ENCODE peak calls at places on chromosomes 16 and 17, in nine cellular contexts. D is IMR-90; E is tibial nerve; B is fibroblast of lung; Y is HCT116; C is colonic mucosa; Q is prostate gland; O is effector memory CD4-positive, alpha-beta T cell; K is cardiac muscle cell. U is an unnamed sample. For H3K36me3, the result is how much of the 10 kb centered on the place peaks cover.

GRCh38 chr17:2796164-2797140 is at the start of gene RAP1GAP2:
- DNase-seq in D (no peak), Y (no peak), Q (no peak), B (no peak), O (peak), K (no peak), C (peak), E (peak), U (peak)

GRCh38 chr17:43540821-43541674 is 5.1 kb downstream of the ETV4 start:
- DNase-seq in K (peak), E (no peak), Q (no peak), O (no peak), D (no peak), C (no peak), B (peak), Y (no peak), U (no peak)

GRCh38 chr17:11485336-11485735 is 112.9 kb upstream of the DNAH9 start:
- DNase-seq in D (no peak), Q (no peak), K (no peak), O (no peak), B (no peak), Y (no peak), E (no peak), C (no peak), U (no peak)

GRCh38 chr17:3913531-3914318 is 2.5 kb downstream of the P2RX1 start:
- DNase-seq in D (peak), Q (peak), O (peak), E (peak), C (peak), B (peak), K (peak), Y (peak), U (peak)

GRCh38 chr17:16322636-16323035 is 30.6 kb downstream of the CENPV start:
- DNase-seq in E (no peak), C (no peak), O (no peak), K (peak), Q (no peak), B (peak), Y (no peak), D (peak), U (no peak)

GRCh38 chr16:31134625-31135534 is 647 bp downstream of the PRSS8 start:
- DNase-seq in E (no peak), Q (peak), K (peak), O (no peak), Y (no peak), B (peak), C (peak), D (no peak), U (no peak)

GRCh38 chr17:55527520-55528118 is 16.4 kb upstream of the SMIM36 start:
- DNase-seq in K (peak), B (peak), C (no peak), Y (peak), O (no peak), Q (peak), D (peak), E (no peak), U (no peak)

GRCh38 chr17:45692661-45693060 is 91.5 kb upstream of the CRHR1 start:
- DNase-seq in E (no peak), K (no peak), C (no peak), D (no peak), O (no peak), Q (no peak), Y (no peak), B (no peak), U (no peak)

GRCh38 chr17:16934836-16935235 is 37.1 kb downstream of the TNFRSF13B start:
- DNase-seq in B (no peak), E (no peak), Y (no peak), D (no peak), Q (no peak), O (no peak), K (no peak), C (no peak), U (no peak)

GRCh38 chr16:50763211-50763610 is 21.3 kb downstream of the CYLD start:
- DNase-seq in O (no peak), B (no peak), Q (no peak), E (no peak), K (peak), Y (no peak), D (peak), C (no peak), U (no peak)

GRCh38 chr16:66871840-66872239 is 8.5 kb upstream of the PDP2 start:
- DNase-seq in K (no peak), C (peak), Y (no peak), D (no peak), Q (no peak), O (no peak), B (no peak), E (no peak), U (no peak)

GRCh38 chr16:87581867-87582220 is 20.5 kb upstream of the JPH3 start:
- DNase-seq in Y (peak), B (peak), C (peak), Q (peak), D (peak), O (no peak), E (peak), K (peak), U (no peak)

GRCh38 chr17:1091885-1092284 is 87.9 kb downstream of the ABR start:
- DNase-seq in K (no peak), E (no peak), Y (no peak), Q (peak), O (no peak), D (no peak), B (no peak), C (no peak), U (no peak)

GRCh38 chr17:43024407-43025289 is at the start of gene RND2:
- DNase-seq in B (peak), Q (peak), Y (peak), E (peak), O (peak), K (peak), D (peak), C (peak), U (peak)

GRCh38 chr16:54193656-54194007 is 93.0 kb downstream of the IRX3 start:
- DNase-seq in E (peak), O (no peak), D (peak), K (peak), Q (peak), Y (peak), B (peak), C (peak), U (no peak)

GRCh38 chr17:15966183-15966878 is 21.4 kb downstream of the ADORA2B start:
- DNase-seq in Y (no peak), O (no peak), B (peak), D (peak), Q (peak), C (peak), K (no peak), E (no peak), U (peak)

GRCh38 chr16:80092686-80093085 is 448.1 kb upstream of the DYNLRB2 start:
- DNase-seq in D (no peak), Y (no peak), C (no peak), K (no peak), O (no peak), E (no peak), B (no peak), Q (no peak), U (no peak)

GRCh38 chr17:59149051-59149450 is 5.9 kb downstream of the SKA2 start:
- DNase-seq in E (no peak), Q (no peak), B (peak), C (no peak), Y (no peak), O (no peak), K (no peak), D (peak), U (no peak)

GRCh38 chr17:39979021-39979660 is 1.5 kb upstream of the PSMD3 start:
- DNase-seq in E (no peak), Y (no peak), C (no peak), B (peak), D (peak), K (peak), O (no peak), Q (no peak), U (no peak)

GRCh38 chr17:28569446-28569845 is 1.9 kb downstream of the PIGS start:
- DNase-seq in B (no peak), E (no peak), Q (no peak), O (no peak), D (no peak), C (no peak), K (no peak), Y (no peak), U (no peak)
- H3K4me3 ChIP-seq in B (peak), E (no peak), Q (no peak), O (no peak), D (no peak), C (no peak), K (no peak), Y (no peak), U (peak)

DNA sequence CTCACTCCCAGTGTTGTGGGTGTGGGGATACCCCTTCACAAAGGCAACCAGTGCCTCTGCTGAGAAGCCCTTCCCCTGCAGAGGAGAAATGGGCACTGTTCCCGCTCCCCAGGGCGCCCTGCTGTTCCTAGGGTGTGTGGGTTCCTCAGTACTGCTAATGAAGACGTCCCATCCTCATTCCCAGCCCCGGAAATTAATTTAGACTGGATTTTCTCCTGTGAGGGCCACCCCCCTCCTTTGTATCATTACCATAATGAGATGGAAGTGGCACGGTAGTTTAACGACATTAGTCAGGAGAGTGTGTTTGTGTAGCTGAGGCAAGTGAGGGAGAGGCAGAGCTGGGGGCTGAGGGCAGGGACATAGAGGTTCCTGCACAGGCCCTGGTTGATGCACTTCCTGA is 53.2 kb downstream of the PIPOX start:
- DNase-seq in D (no peak), E (no peak), B (no peak), O (no peak), K (no peak), C (no peak), Q (no peak), Y (no peak), U (no peak)
- H3K36me3 ChIP-seq in D (half or more), E (half or more), B (under half), O (half or more), K (half or more), C (under half), Q (under half), Y (under half), U (half or more)

GRCh38 chr17:19242323-19242722 is 5.2 kb downstream of the EPN2 start:
- DNase-seq in K (no peak), C (no peak), O (no peak), E (no peak), B (no peak), Q (no peak), D (no peak), Y (peak), U (no peak)

GRCh38 chr17:19238167-19238505 is 970 bp downstream of the EPN2 start:
- DNase-seq in Y (no peak), E (peak), C (peak), Q (peak), D (no peak), O (no peak), B (no peak), K (no peak), U (peak)

GRCh38 chr17:19237389-19238166 is 412 bp downstream of the EPN2 start:
- DNase-seq in B (no peak), E (peak), O (peak), C (peak), Y (no peak), Q (peak), K (no peak), D (no peak), U (peak)

GRCh38 chr17:19242926-19243325 is 5.8 kb downstream of the EPN2 start:
- DNase-seq in Q (no peak), C (no peak), D (no peak), O (no peak), K (no peak), E (no peak), B (no peak), Y (no peak), U (no peak)

GRCh38 chr17:19239544-19239943 is 2.4 kb downstream of the EPN2 start:
- DNase-seq in E (no peak), Q (no peak), C (no peak), O (no peak), Y (no peak), B (no peak), D (no peak), K (peak), U (no peak)
- H3K27ac ChIP-seq in E (peak), Q (peak), C (no peak), O (no peak), Y (no peak), B (no peak), D (no peak), K (no peak), U (no peak)

GRCh38 chr16:85068746-85069145 is 41.2 kb downstream of the KIAA0513 start:
- DNase-seq in O (no peak), D (peak), K (no peak), E (no peak), Q (no peak), Y (no peak), C (no peak), B (no peak), U (no peak)

GRCh38 chr16:85066346-85066885 is 38.8 kb downstream of the KIAA0513 start:
- DNase-seq in O (no peak), E (no peak), Q (no peak), C (no peak), D (no peak), Y (no peak), B (no peak), K (no peak), U (no peak)

GRCh38 chr16:85067431-85067830 is 39.8 kb downstream of the KIAA0513 start:
- DNase-seq in Q (no peak), K (no peak), E (no peak), Y (no peak), D (no peak), O (no peak), B (no peak), C (no peak), U (no peak)

GRCh38 chr16:85065099-85065498 is 37.5 kb downstream of the KIAA0513 start:
- DNase-seq in K (no peak), Y (no peak), B (no peak), E (no peak), Q (no peak), C (no peak), D (no peak), O (no peak), U (no peak)

GRCh38 chr16:85067024-85067423 is 39.4 kb downstream of the KIAA0513 start:
- DNase-seq in C (no peak), D (no peak), Y (no peak), Q (no peak), B (no peak), O (no peak), E (no peak), K (no peak), U (no peak)
- H3K4me3 ChIP-seq in C (no peak), D (no peak), Y (no peak), Q (no peak), B (no peak), O (no peak), E (no peak), K (no peak), U (no peak)

GRCh38 chr17:9942885-9943284 is 37.8 kb upstream of the RCVRN start:
- DNase-seq in D (no peak), C (no peak), E (no peak), Y (no peak), K (no peak), Q (no peak), O (no peak), B (no peak), U (no peak)

GRCh38 chr17:9940826-9941225 is 35.8 kb upstream of the RCVRN start:
- DNase-seq in O (no peak), D (no peak), Y (no peak), Q (no peak), E (no peak), B (no peak), C (no peak), K (no peak), U (no peak)

GRCh38 chr17:9938764-9939163 is 33.7 kb upstream of the RCVRN start:
- DNase-seq in C (no peak), D (no peak), B (no peak), K (no peak), O (no peak), Q (no peak), E (no peak), Y (no peak), U (no peak)

GRCh38 chr17:9941305-9941704 is 36.2 kb upstream of the RCVRN start:
- DNase-seq in Q (no peak), E (no peak), C (no peak), K (no peak), Y (no peak), B (no peak), D (no peak), O (no peak), U (no peak)

GRCh38 chr17:9943343-9943742 is 38.3 kb upstream of the RCVRN start:
- DNase-seq in K (no peak), Y (no peak), E (no peak), B (no peak), O (no peak), D (no peak), Q (no peak), C (no peak), U (no peak)
- H3K36me3 ChIP-seq in K (under half), Y (under half), E (half or more), B (under half), O (under half), D (under half), Q (under half), C (under half), U (under half)

DNA sequence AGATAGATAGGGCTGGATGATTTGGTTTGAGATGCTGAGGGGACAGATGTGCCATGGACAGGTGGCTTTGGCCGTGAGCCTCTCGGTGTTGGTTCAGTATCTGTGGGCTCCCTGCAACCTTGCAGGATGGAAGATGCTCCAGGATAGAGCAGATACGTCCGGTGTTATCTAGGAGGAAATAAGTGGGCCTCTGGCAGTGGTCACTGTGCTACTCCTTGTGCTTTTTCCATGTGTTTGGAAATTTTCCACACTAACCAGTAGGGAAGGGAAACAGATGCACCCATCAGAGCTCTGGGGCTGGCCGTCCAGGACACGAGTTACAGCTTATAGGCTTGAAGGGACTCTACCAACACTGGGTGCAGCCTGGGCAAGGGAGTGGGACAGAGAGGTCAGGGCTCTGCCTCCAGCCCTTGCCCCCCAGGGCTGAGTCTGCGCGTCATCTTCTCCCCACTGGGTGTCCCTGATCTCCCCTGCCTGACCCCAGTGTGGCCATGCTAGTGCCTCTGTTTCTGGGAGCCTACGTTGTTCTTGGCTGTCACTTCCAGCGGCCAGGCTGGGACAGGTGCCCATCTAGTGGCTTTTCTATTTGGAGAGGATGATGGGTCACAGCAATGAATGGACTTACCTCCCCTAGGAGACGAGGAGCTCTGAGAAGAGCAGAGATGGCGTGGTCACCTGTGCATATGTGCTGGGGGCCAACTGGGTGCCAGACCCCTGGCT is 166.9 kb downstream of the SEC14L1 start:
- DNase-seq in O (no peak), Q (no peak), C (no peak), E (no peak), Y (no peak), K (peak), D (no peak), B (no peak), U (no peak)
- H3K27ac ChIP-seq in O (no peak), Q (no peak), C (no peak), E (no peak), Y (peak), K (no peak), D (no peak), B (no peak), U (no peak)

GRCh38 chr17:48589060-48589830 is 796 bp downstream of the HOXB3 start:
- DNase-seq in O (no peak), Y (no peak), Q (no peak), B (peak), D (peak), K (no peak), E (no peak), C (no peak), U (no peak)
- H3K4me3 ChIP-seq in O (no peak), Y (no peak), Q (no peak), B (peak), D (peak), K (no peak), E (no peak), C (peak), U (no peak)

GRCh38 chr16:1656808-1657617 is 21.1 kb upstream of the JPT2 start:
- DNase-seq in C (no peak), Y (no peak), E (no peak), O (no peak), D (no peak), B (no peak), K (no peak), Q (no peak), U (no peak)
- H3K36me3 ChIP-seq in C (under half), Y (under half), E (half or more), O (half or more), D (half or more), B (under half), K (under half), Q (under half), U (under half)

GRCh38 chr16:9479008-9479407 is 387.6 kb downstream of the HAPSTR1 start:
- DNase-seq in Y (no peak), K (no peak), Q (no peak), B (no peak), C (no peak), E (no peak), D (no peak), O (no peak), U (no peak)
- H3K27ac ChIP-seq in Y (no peak), K (no peak), Q (no peak), B (no peak), C (no peak), E (no peak), D (no peak), O (no peak), U (no peak)

GRCh38 chr16:85444879-85445778 is 168.0 kb upstream of the GSE1 start:
- DNase-seq in D (no peak), K (no peak), Q (peak), O (no peak), Y (no peak), C (peak), E (no peak), B (no peak), U (no peak)
- H3K4me3 ChIP-seq in D (no peak), K (no peak), Q (no peak), O (no peak), Y (no peak), C (no peak), E (no peak), B (no peak), U (no peak)

U was measured in CD8-positive, alpha-beta memory T cell.